ENCODE peak calls at places on chromosomes 6 and 20, in six cellular contexts. P is Right ventricle myocardium superior, Q is heart left ventricle, Z is activated T-helper 1 cell treated with Interleukin-2 at 50 U/mL for 16 hours, F is Calu3, W is PC-9. G is an unnamed sample.

GRCh38 chr6:117504478-117505144 is 22.1 kb downstream of the DCBLD1 start:
- DNase-seq in P (no peak), Q (no peak), Z (no peak), F (no peak), W (no peak), G (no peak)

GRCh38 chr6:5866547-5867051 is 140.1 kb downstream of the NRN1 start:
- DNase-seq in P (no peak), Q (no peak), Z (no peak), F (peak; percentile 12), W (peak; percentile 63), G (no peak)

GRCh38 chr6:167697316-167697715 is 129.4 kb upstream of the AFDN start:
- DNase-seq in P (no peak), Q (no peak), Z (no peak), F (no peak), W (no peak), G (no peak)

GRCh38 chr6:131946992-131947955 is 3.9 kb downstream of the CCN2 start:
- DNase-seq in P (no peak), Q (no peak), Z (no peak), F (no peak), W (no peak), G (no peak)

GRCh38 chr6:150646228-150646627 is 46.5 kb downstream of the PLEKHG1 start:
- DNase-seq in P (no peak), Q (no peak), Z (no peak), F (no peak), W (no peak), G (no peak)

GRCh38 chr6:39962831-39963230 is 28.6 kb upstream of the MOCS1 start:
- DNase-seq in P (no peak), Q (no peak), Z (no peak), F (no peak), W (no peak), G (no peak)

GRCh38 chr20:50731930-50732690 is 730 bp downstream of the PARD6B start:
- DNase-seq in P (no peak), Q (no peak), Z (no peak), F (no peak), W (no peak), G (no peak)

GRCh38 chr6:116395647-116396046 is 24.9 kb downstream of the DSE start:
- DNase-seq in P (no peak), Q (no peak), Z (no peak), F (no peak), W (no peak), G (no peak)

GRCh38 chr20:63060057-63060991 is 53.6 kb upstream of the BHLHE23 start:
- DNase-seq in P (peak; percentile 18), Q (peak; percentile 8), Z (no peak), F (no peak), W (no peak), G (peak; percentile 53)

GRCh38 chr6:168496139-168496840 is 55.3 kb downstream of the SMOC2 start:
- DNase-seq in P (no peak), Q (no peak), Z (no peak), F (no peak), W (no peak), G (no peak)

GRCh38 chr20:25320035-25320800 is 70.4 kb downstream of the ABHD12 start:
- DNase-seq in P (no peak), Q (peak; percentile 10), Z (no peak), F (no peak), W (no peak), G (peak; percentile 48)